ENCODE peak calls at places on chromosome 13, in nine cellular contexts. B, C, J, A, G, P, I, Z and R are unnamed samples.

GRCh38 chr13:111347438-111347837 is 27.0 kb downstream of the TEX29 start:
- DNase-seq in B (no peak), C (no peak), J (no peak), A (no peak), G (no peak), P (no peak), I (no peak), Z (no peak), R (no peak)

GRCh38 chr13:41495044-41495443 is 37.7 kb downstream of the RGCC start:
- DNase-seq in B (no peak), C (no peak), J (no peak), A (no peak), G (no peak), P (no peak), I (no peak), Z (no peak), R (no peak)

GRCh38 chr13:47708386-47708785 is 292.7 kb downstream of the SUCLA2 start:
- DNase-seq in B (no peak), C (no peak), J (no peak), A (peak; percentile 49), G (no peak), P (no peak), I (no peak), Z (no peak), R (no peak)

GRCh38 chr13:19597523-19597922 is 35.9 kb upstream of the MPHOSPH8 start:
- DNase-seq in B (no peak), C (no peak), J (no peak), A (peak; percentile 86), G (no peak), P (no peak), I (no peak), Z (no peak), R (no peak)

GRCh38 chr13:113355621-113356020 is 8.3 kb downstream of the GRTP1 start:
- DNase-seq in B (no peak), C (no peak), J (no peak), A (no peak), G (no peak), P (no peak), I (no peak), Z (no peak), R (no peak)

GRCh38 chr13:33349314-33349995 is 63.9 kb upstream of the STARD13 start:
- DNase-seq in B (peak; percentile 40), C (no peak), J (no peak), A (no peak), G (peak; percentile 57), P (peak; percentile 23), I (peak; percentile 71), Z (no peak), R (peak; percentile 33)

GRCh38 chr13:95343944-95344343 is 42.7 kb upstream of the ABCC4 start:
- DNase-seq in B (no peak), C (no peak), J (peak; percentile 97), A (no peak), G (no peak), P (no peak), I (no peak), Z (no peak), R (no peak)

GRCh38 chr13:29566864-29567263 is 28.6 kb downstream of the SLC7A1 start:
- DNase-seq in B (no peak), C (no peak), J (no peak), A (no peak), G (no peak), P (no peak), I (no peak), Z (no peak), R (no peak)

GRCh38 chr13:20940083-20940482 is 37.5 kb upstream of the XPO4 start:
- DNase-seq in B (no peak), C (no peak), J (no peak), A (peak; percentile 83), G (no peak), P (no peak), I (no peak), Z (no peak), R (no peak)

GRCh38 chr13:49810825-49811526 is 18.5 kb upstream of the KPNA3 start:
- DNase-seq in B (peak; percentile 41), C (no peak), J (no peak), A (peak; percentile 83), G (no peak), P (no peak), I (no peak), Z (no peak), R (peak; percentile 66)

GRCh38 chr13:95530178-95530577 is 22.3 kb upstream of the CLDN10 start:
- DNase-seq in B (no peak), C (no peak), J (peak; percentile 92), A (peak; percentile 5), G (no peak), P (no peak), I (no peak), Z (no peak), R (no peak)

GRCh38 chr13:44211753-44212152 is 161.9 kb upstream of the SERP2 start:
- DNase-seq in B (no peak), C (no peak), J (no peak), A (no peak), G (no peak), P (no peak), I (no peak), Z (no peak), R (no peak)
- H3K27ac ChIP-seq in B (no peak overlapping the region), C (no peak overlapping the region), J (no peak overlapping the region), A (no peak overlapping the region), G (no peak overlapping the region), P (peak overlapping the region; percentile 86), I (no peak overlapping the region), Z (peak overlapping the region; percentile 12), R (no peak overlapping the region)

GRCh38 chr13:82817133-82817532 is 1065.1 kb downstream of the SLITRK1 start:
- DNase-seq in B (no peak), C (no peak), J (no peak), A (no peak), G (no peak), P (no peak), I (no peak), Z (no peak), R (no peak)
- TF ChIP-seq CTCF in B (no peak), C (no peak), J (no peak), A (no peak), G (no peak), P (no peak), I (no peak), Z (no peak), R (no peak)

GRCh38 chr13:52455677-52456041 is 381 bp downstream of the CKAP2 start:
- DNase-seq in B (peak; percentile 76), C (peak; percentile 92), J (peak; percentile 83), A (peak; percentile 43), G (peak; percentile 73), P (peak; percentile 15), I (peak; percentile 81), Z (peak; percentile 55), R (peak; percentile 77)

GRCh38 chr13:52452470-52452869 is 2.0 kb upstream of the VPS36 start:
- DNase-seq in B (no peak), C (no peak), J (no peak), A (no peak), G (no peak), P (no peak), I (no peak), Z (no peak), R (no peak)

GRCh38 chr13:52454459-52454824 is 836 bp upstream of the CKAP2 start:
- DNase-seq in B (no peak), C (no peak), J (peak; percentile 36), A (peak; percentile 8), G (no peak), P (no peak), I (no peak), Z (no peak), R (no peak)

GRCh38 chr13:52450793-52451116 is 321 bp upstream of the VPS36 start:
- DNase-seq in B (no peak), C (no peak), J (no peak), A (no peak), G (no peak), P (no peak), I (no peak), Z (no peak), R (no peak)

DNA sequence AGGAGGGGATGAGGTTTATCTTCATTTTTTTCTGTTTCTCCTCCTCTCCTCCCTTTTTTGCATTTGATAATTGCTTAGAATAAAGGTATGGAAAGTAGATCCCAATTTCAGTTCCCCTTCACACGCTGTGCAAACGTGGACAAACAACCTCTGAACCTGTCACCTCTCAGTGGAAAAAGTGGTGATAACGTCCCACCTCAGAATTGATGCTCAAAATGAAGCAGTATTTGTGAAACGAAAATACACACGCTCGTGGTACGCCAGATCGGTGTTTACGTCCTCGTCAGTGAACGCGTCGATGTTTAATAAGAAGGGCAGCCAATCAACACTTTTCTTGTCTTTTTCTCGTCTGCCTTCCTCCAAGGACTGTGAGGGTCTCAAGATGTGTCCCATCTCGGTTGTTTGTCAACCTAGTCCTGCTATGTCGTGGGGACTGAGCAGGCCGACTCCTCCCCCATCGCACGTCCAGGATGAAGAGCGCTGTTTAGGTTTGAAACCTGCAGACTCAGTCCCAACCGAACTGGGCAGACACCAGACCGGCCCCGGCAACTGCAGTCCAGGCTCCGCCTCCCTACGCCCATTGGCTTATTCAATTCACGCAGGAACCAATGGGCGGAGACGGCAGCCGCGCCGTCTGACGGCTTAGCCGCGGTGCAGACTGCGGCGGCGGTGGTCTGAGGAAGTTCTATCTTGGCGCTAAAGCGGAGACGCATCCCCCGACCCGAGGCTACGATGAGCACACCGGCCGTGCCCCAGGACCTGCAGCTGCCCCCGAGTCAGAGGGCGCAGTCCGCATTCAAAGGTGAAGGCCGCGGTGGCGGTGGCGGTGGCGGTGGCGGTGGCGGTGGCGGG is at the start of gene CKAP2:
- DNase-seq in B (peak; percentile 95), C (peak; percentile 95), J (peak; percentile 97), A (peak; percentile 93), G (peak; percentile 97), P (peak; percentile 89), I (peak; percentile 95), Z (peak; percentile 91), R (peak; percentile 93)
- TF ChIP-seq POLR2A in B (peak; percentile 78), C (peak; percentile 64), J (peak; percentile 74), A (peak; percentile 77), G (no peak), P (peak; percentile 38), I (peak; percentile 46), Z (peak; percentile 57), R (peak; percentile 82)

DNA sequence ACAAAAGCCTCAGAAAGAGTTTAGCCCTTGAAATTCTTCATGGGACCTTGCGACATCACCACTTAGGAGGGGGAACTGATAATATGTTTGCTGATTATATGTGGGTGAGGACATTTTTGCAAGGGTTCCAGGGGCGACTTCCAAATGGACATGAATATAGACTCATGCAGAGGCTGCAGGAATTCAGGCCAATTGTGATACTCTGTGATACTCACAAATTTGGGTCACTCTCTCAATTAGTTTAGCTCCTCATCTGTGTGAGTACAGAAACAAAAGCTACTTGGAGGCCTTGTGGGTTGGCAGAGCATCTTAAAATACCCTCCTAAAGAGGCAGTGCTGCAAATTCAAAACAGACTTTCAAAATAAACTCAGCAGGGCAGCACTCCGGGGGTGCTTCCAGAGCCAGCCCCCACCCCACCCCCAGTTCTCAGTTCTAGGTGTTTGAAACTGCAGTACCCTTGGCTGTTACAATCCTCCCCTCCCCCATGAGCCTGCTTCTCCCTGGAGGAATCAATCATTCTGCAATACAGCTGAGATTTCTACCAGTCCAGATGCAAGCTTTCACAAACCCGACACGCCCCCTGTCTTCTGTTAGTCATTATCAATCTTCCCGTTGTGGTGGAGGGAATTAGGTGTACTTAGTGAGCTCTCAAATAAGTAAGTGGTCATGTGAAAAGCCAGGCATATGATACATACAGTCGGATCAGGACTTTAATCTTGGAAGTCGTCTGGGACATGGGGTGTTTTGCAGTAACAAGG is 96.9 kb upstream of the MBNL2 start:
- DNase-seq in B (no peak), C (no peak), J (no peak), A (peak; percentile 74), G (peak; percentile 65), P (peak; percentile 66), I (peak; percentile 82), Z (no peak), R (peak; percentile 30)
- H3K27ac ChIP-seq in B (peak overlapping the region; percentile 14), C (peak overlapping the region; percentile 78), J (no peak overlapping the region), A (peak overlapping the region; percentile 69), G (no peak overlapping the region), P (peak overlapping the region; percentile 69), I (peak overlapping the region; percentile 55), Z (peak overlapping the region; percentile 57), R (peak overlapping the region; percentile 4)

GRCh38 chr13:35210234-35210633 is 266.3 kb downstream of the MAB21L1 start:
- DNase-seq in B (no peak), C (no peak), J (peak; percentile 34), A (no peak), G (no peak), P (no peak), I (no peak), Z (no peak), R (no peak)
- TF ChIP-seq CTCF in B (no peak), C (no peak), J (no peak), A (no peak), G (no peak), P (no peak), I (no peak), Z (no peak), R (no peak)